ENCODE peak calls at places on chromosome 2, in seven cellular contexts. One of them, this sample, is unnamed.

GRCh38 chr2:127107622-127107999 is 657 bp upstream of the BIN1 start:
- DNase-seq in right lobe of liver: no peak
- DNase-seq in pancreas: no peak
- DNase-seq in adrenal gland: no peak
- DNase-seq in psoas muscle: no peak
- DNase-seq in endothelial cell: no peak
- DNase-seq in nephron progenitor cell: no peak
- DNase-seq in this sample: no peak

GRCh38 chr2:230473378-230473777 is 57.4 kb downstream of the SP100 start:
- DNase-seq in psoas muscle: no peak
- DNase-seq in adrenal gland: no peak
- DNase-seq in pancreas: no peak
- DNase-seq in right lobe of liver: no peak
- DNase-seq in nephron progenitor cell: no peak
- DNase-seq in endothelial cell: no peak
- DNase-seq in this sample: no peak

GRCh38 chr2:89848763-89849162 is 1157.3 kb downstream of the RPIA start:
- DNase-seq in right lobe of liver: no peak
- DNase-seq in adrenal gland: no peak
- DNase-seq in nephron progenitor cell: no peak
- DNase-seq in pancreas: no peak
- DNase-seq in psoas muscle: no peak
- DNase-seq in endothelial cell: no peak
- DNase-seq in this sample: no peak

GRCh38 chr2:240817496-240818292 is 2.3 kb downstream of the KIF1A start:
- DNase-seq in endothelial cell: no peak
- DNase-seq in right lobe of liver: no peak
- DNase-seq in psoas muscle: no peak
- DNase-seq in nephron progenitor cell: no peak
- DNase-seq in adrenal gland: peak
- DNase-seq in pancreas: peak
- DNase-seq in this sample: no peak

GRCh38 chr2:74507926-74508520 is 528 bp upstream of the PCGF1 start:
- DNase-seq in right lobe of liver: no peak
- DNase-seq in endothelial cell: peak
- DNase-seq in nephron progenitor cell: peak
- DNase-seq in pancreas: peak
- DNase-seq in psoas muscle: no peak
- DNase-seq in adrenal gland: no peak
- DNase-seq in this sample: no peak

GRCh38 chr2:238700122-238700457 is 147.8 kb upstream of the TWIST2 start:
- DNase-seq in nephron progenitor cell: no peak
- DNase-seq in endothelial cell: no peak
- DNase-seq in right lobe of liver: peak
- DNase-seq in psoas muscle: peak
- DNase-seq in pancreas: no peak
- DNase-seq in adrenal gland: peak
- DNase-seq in this sample: no peak

GRCh38 chr2:72438364-72438763 is 290.7 kb upstream of the CYP26B1 start:
- DNase-seq in nephron progenitor cell: no peak
- DNase-seq in endothelial cell: no peak
- DNase-seq in pancreas: no peak
- DNase-seq in psoas muscle: no peak
- DNase-seq in right lobe of liver: no peak
- DNase-seq in adrenal gland: no peak
- DNase-seq in this sample: no peak

GRCh38 chr2:232365621-232366321 is 12.8 kb upstream of the ALPP start:
- DNase-seq in psoas muscle: no peak
- DNase-seq in pancreas: peak
- DNase-seq in nephron progenitor cell: peak
- DNase-seq in adrenal gland: peak
- DNase-seq in endothelial cell: peak
- DNase-seq in right lobe of liver: peak
- DNase-seq in this sample: peak

GRCh38 chr2:168348076-168348475 is 100.7 kb upstream of the STK39 start:
- DNase-seq in pancreas: no peak
- DNase-seq in adrenal gland: peak
- DNase-seq in nephron progenitor cell: peak
- DNase-seq in psoas muscle: no peak
- DNase-seq in endothelial cell: peak
- DNase-seq in right lobe of liver: no peak
- DNase-seq in this sample: no peak

GRCh38 chr2:185785851-185786473 is 47.4 kb downstream of the FSIP2 start:
- DNase-seq in pancreas: no peak
- DNase-seq in nephron progenitor cell: no peak
- DNase-seq in right lobe of liver: no peak
- DNase-seq in endothelial cell: no peak
- DNase-seq in psoas muscle: no peak
- DNase-seq in adrenal gland: no peak
- DNase-seq in this sample: no peak

GRCh38 chr2:44358498-44358897 is 2.8 kb downstream of the PREPL start:
- DNase-seq in right lobe of liver: no peak
- DNase-seq in psoas muscle: peak
- DNase-seq in adrenal gland: peak
- DNase-seq in endothelial cell: no peak
- DNase-seq in pancreas: peak
- DNase-seq in nephron progenitor cell: no peak
- DNase-seq in this sample: no peak

GRCh38 chr2:16330571-16331351 is 334.9 kb downstream of the CYRIA start:
- DNase-seq in pancreas: no peak
- DNase-seq in right lobe of liver: no peak
- DNase-seq in endothelial cell: no peak
- DNase-seq in adrenal gland: no peak
- DNase-seq in nephron progenitor cell: peak
- DNase-seq in psoas muscle: no peak
- DNase-seq in this sample: peak

GRCh38 chr2:140863713-140864112 is 1267.1 kb downstream of the LRP1B start:
- DNase-seq in adrenal gland: no peak
- DNase-seq in endothelial cell: peak
- DNase-seq in pancreas: no peak
- DNase-seq in right lobe of liver: no peak
- DNase-seq in psoas muscle: no peak
- DNase-seq in nephron progenitor cell: no peak
- DNase-seq in this sample: no peak

GRCh38 chr2:181066333-181066732 is 85.9 kb downstream of the UBE2E3 start:
- DNase-seq in right lobe of liver: no peak
- DNase-seq in nephron progenitor cell: no peak
- DNase-seq in pancreas: no peak
- DNase-seq in endothelial cell: no peak
- DNase-seq in adrenal gland: no peak
- DNase-seq in psoas muscle: no peak
- DNase-seq in this sample: no peak

GRCh38 chr2:241359481-241360045 is 3.5 kb downstream of the FARP2 start:
- DNase-seq in pancreas: no peak
- DNase-seq in right lobe of liver: no peak
- DNase-seq in adrenal gland: no peak
- DNase-seq in endothelial cell: no peak
- DNase-seq in psoas muscle: no peak
- DNase-seq in nephron progenitor cell: no peak
- DNase-seq in this sample: no peak

GRCh38 chr2:37711831-37712230 is 40.4 kb upstream of the CDC42EP3 start:
- DNase-seq in adrenal gland: no peak
- DNase-seq in endothelial cell: no peak
- DNase-seq in pancreas: no peak
- DNase-seq in right lobe of liver: no peak
- DNase-seq in psoas muscle: no peak
- DNase-seq in nephron progenitor cell: no peak
- DNase-seq in this sample: no peak

GRCh38 chr2:8358179-8358578 is 323.7 kb upstream of the ID2 start:
- DNase-seq in endothelial cell: no peak
- DNase-seq in adrenal gland: no peak
- DNase-seq in right lobe of liver: no peak
- DNase-seq in psoas muscle: no peak
- DNase-seq in nephron progenitor cell: no peak
- DNase-seq in pancreas: no peak
- DNase-seq in this sample: no peak

GRCh38 chr2:8352989-8353388 is 328.9 kb upstream of the ID2 start:
- DNase-seq in endothelial cell: no peak
- DNase-seq in right lobe of liver: no peak
- DNase-seq in pancreas: no peak
- DNase-seq in nephron progenitor cell: no peak
- DNase-seq in adrenal gland: no peak
- DNase-seq in psoas muscle: no peak
- DNase-seq in this sample: no peak

GRCh38 chr2:8352300-8352699 is 329.6 kb upstream of the ID2 start:
- DNase-seq in nephron progenitor cell: no peak
- DNase-seq in right lobe of liver: no peak
- DNase-seq in adrenal gland: no peak
- DNase-seq in pancreas: no peak
- DNase-seq in endothelial cell: no peak
- DNase-seq in psoas muscle: no peak
- DNase-seq in this sample: no peak

GRCh38 chr2:8357738-8358137 is 324.1 kb upstream of the ID2 start:
- DNase-seq in right lobe of liver: no peak
- DNase-seq in endothelial cell: no peak
- DNase-seq in nephron progenitor cell: no peak
- DNase-seq in adrenal gland: no peak
- DNase-seq in pancreas: no peak
- DNase-seq in psoas muscle: no peak
- DNase-seq in this sample: no peak

DNA sequence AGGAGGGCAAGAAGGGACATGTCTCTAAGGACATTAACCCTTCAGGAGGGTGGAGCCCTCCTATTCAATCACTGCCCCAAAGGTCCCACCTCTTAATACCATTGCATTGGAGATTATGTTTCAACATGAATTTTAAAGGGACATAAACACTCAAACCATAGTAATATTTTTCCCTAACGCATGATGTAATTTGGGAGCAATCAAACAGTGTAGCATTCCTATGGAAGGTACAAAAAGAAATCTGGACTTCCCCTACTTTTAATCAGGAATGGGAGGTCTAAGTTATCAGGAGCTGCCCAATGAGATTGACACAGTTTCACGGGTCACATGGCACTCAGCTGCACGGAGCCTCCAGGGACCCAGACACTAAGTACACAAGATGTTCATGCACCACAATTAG is 326.8 kb upstream of the ID2 start:
- DNase-seq in right lobe of liver: no peak
- DNase-seq in psoas muscle: no peak
- DNase-seq in endothelial cell: no peak
- DNase-seq in nephron progenitor cell: no peak
- DNase-seq in adrenal gland: no peak
- DNase-seq in pancreas: no peak
- DNase-seq in this sample: no peak
- TF ChIP-seq CTCF in right lobe of liver: no peak
- TF ChIP-seq CTCF in psoas muscle: no peak
- TF ChIP-seq CTCF in endothelial cell: no peak
- TF ChIP-seq CTCF in nephron progenitor cell: no peak
- TF ChIP-seq CTCF in adrenal gland: no peak
- TF ChIP-seq CTCF in pancreas: no peak
- TF ChIP-seq CTCF in this sample: no peak

DNA sequence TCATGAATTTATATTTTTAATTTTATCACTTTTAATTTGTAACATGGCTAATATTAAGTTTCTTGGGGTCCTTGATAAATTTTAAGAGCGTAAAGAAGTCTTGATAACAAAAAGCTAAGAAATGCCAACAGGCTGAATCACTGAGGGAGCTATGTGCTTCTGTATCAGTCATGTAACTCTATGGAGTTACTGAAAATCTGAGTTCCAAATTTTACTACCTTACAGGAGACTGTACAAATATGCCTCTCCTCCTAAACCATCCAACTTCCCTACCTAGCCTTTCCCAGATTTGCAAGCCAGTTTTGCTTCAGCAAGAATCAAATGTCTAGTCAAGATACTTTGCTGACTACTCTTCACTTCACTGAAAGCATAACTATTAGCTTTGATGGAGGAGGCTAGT is 35.7 kb downstream of the FEZ2 start:
- DNase-seq in psoas muscle: no peak
- DNase-seq in adrenal gland: no peak
- DNase-seq in right lobe of liver: no peak
- DNase-seq in nephron progenitor cell: no peak
- DNase-seq in pancreas: no peak
- DNase-seq in endothelial cell: no peak
- DNase-seq in this sample: no peak
- TF ChIP-seq CTCF in psoas muscle: no peak
- TF ChIP-seq CTCF in adrenal gland: no peak
- TF ChIP-seq CTCF in right lobe of liver: no peak
- TF ChIP-seq CTCF in nephron progenitor cell: no peak
- TF ChIP-seq CTCF in pancreas: no peak
- TF ChIP-seq CTCF in endothelial cell: no peak
- TF ChIP-seq CTCF in this sample: no peak

GRCh38 chr2:25712455-25712854 is 39.1 kb upstream of the DTNB start:
- DNase-seq in endothelial cell: no peak
- DNase-seq in psoas muscle: no peak
- DNase-seq in nephron progenitor cell: no peak
- DNase-seq in pancreas: no peak
- DNase-seq in adrenal gland: no peak
- DNase-seq in right lobe of liver: no peak
- DNase-seq in this sample: no peak

GRCh38 chr2:25711641-25712369 is 38.4 kb upstream of the DTNB start:
- DNase-seq in nephron progenitor cell: peak
- DNase-seq in endothelial cell: no peak
- DNase-seq in right lobe of liver: no peak
- DNase-seq in adrenal gland: no peak
- DNase-seq in psoas muscle: no peak
- DNase-seq in pancreas: no peak
- DNase-seq in this sample: no peak

GRCh38 chr2:25709349-25709748 is 36.0 kb upstream of the DTNB start:
- DNase-seq in adrenal gland: no peak
- DNase-seq in endothelial cell: no peak
- DNase-seq in nephron progenitor cell: no peak
- DNase-seq in pancreas: no peak
- DNase-seq in psoas muscle: no peak
- DNase-seq in right lobe of liver: no peak
- DNase-seq in this sample: no peak

GRCh38 chr2:25710750-25711149 is 37.4 kb upstream of the DTNB start:
- DNase-seq in pancreas: no peak
- DNase-seq in nephron progenitor cell: no peak
- DNase-seq in endothelial cell: no peak
- DNase-seq in adrenal gland: no peak
- DNase-seq in psoas muscle: no peak
- DNase-seq in right lobe of liver: no peak
- DNase-seq in this sample: no peak

GRCh38 chr2:25714740-25715139 is 41.4 kb upstream of the DTNB start:
- DNase-seq in nephron progenitor cell: no peak
- DNase-seq in psoas muscle: no peak
- DNase-seq in right lobe of liver: no peak
- DNase-seq in adrenal gland: no peak
- DNase-seq in endothelial cell: no peak
- DNase-seq in pancreas: no peak
- DNase-seq in this sample: no peak
- TF ChIP-seq CTCF in nephron progenitor cell: no peak
- TF ChIP-seq CTCF in psoas muscle: no peak
- TF ChIP-seq CTCF in right lobe of liver: no peak
- TF ChIP-seq CTCF in adrenal gland: no peak
- TF ChIP-seq CTCF in endothelial cell: no peak
- TF ChIP-seq CTCF in pancreas: no peak
- TF ChIP-seq CTCF in this sample: no peak

DNA sequence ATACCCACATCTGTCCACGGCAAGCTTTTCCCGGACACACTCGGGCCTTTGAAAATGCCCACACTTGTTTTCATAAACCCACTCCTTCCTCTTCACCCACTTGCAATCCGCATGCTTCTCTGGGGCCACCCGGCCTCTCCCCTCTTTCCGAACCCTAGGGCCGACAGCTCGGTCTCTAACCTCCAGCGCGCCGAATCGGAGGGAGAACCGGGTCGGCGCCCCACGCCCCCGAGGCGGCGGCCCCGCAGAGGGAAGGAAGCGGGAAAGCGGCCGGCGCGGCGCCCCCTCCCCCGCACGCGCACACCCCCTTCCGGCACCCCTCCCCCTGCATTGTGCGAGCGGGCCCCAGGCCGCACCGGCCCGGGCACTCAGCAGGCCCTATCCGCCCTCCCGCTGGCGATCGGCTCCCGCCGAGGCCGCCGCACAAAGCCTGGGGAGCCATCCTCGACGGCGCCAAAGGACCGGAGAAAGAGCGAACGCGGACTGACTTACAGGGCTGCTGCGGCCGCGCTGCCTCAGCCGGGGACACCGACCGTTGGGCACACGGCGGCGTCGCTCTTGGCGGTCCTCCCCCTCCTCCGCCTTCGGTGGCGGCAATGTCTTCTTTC is 435 bp downstream of the PUM2 start:
- DNase-seq in psoas muscle: no peak
- DNase-seq in right lobe of liver: peak
- DNase-seq in adrenal gland: no peak
- DNase-seq in nephron progenitor cell: peak
- DNase-seq in endothelial cell: peak
- DNase-seq in pancreas: peak
- DNase-seq in this sample: peak
- TF ChIP-seq CTCF in psoas muscle: no peak
- TF ChIP-seq CTCF in right lobe of liver: no peak
- TF ChIP-seq CTCF in adrenal gland: no peak
- TF ChIP-seq CTCF in nephron progenitor cell: no peak
- TF ChIP-seq CTCF in endothelial cell: no peak
- TF ChIP-seq CTCF in pancreas: no peak
- TF ChIP-seq CTCF in this sample: no peak